ENCODE peak calls at places on chromosomes 5 and 9, in six cellular contexts. O is type B pancreatic cell, J is COR-L47, C is T-helper 17 cell, B is NCI-H2081, F is nephron progenitor cell. G is an unnamed sample.

GRCh38 chr5:126210955-126211354 is 212.3 kb upstream of the GRAMD2B start:
- DNase-seq in B (no peak), O (no peak), F (no peak), J (no peak), C (no peak), G (no peak)

GRCh38 chr9:38681747-38682227 is 38.1 kb downstream of the FAM240B start:
- DNase-seq in F (no peak), B (no peak), J (no peak), O (no peak), C (no peak), G (no peak)

GRCh38 chr9:134158242-134158641 is 6.1 kb downstream of the RNU6ATAC start:
- DNase-seq in J (no peak), B (no peak), F (no peak), C (no peak), O (no peak), G (no peak)

GRCh38 chr5:73215891-73216610 is 43.1 kb downstream of the TMEM174 start:
- DNase-seq in C (peak; percentile 41), F (peak; percentile 88), O (peak; percentile 87), J (peak; percentile 77), B (peak; percentile 76), G (peak; percentile 69)

GRCh38 chr5:9348296-9348996 is 197.4 kb downstream of the SEMA5A start:
- DNase-seq in C (no peak), F (no peak), J (no peak), O (no peak), B (no peak), G (no peak)

GRCh38 chr9:134867917-134868750 is 12.5 kb upstream of the FCN2 start:
- DNase-seq in B (no peak), O (peak; percentile 59), C (no peak), J (no peak), F (no peak), G (no peak)

GRCh38 chr9:100674419-100675122 is 96.7 kb downstream of the CAVIN4 start:
- DNase-seq in J (no peak), C (no peak), B (no peak), O (no peak), F (no peak), G (no peak)

GRCh38 chr5:17069995-17070405 is 133.9 kb upstream of the MYO10 start:
- DNase-seq in J (no peak), F (peak; percentile 52), O (no peak), B (no peak), C (no peak), G (peak; percentile 22)

GRCh38 chr9:130213898-130214761 is 41.9 kb downstream of the NCS1 start:
- DNase-seq in F (peak; percentile 74), O (no peak), J (no peak), B (no peak), C (no peak), G (no peak)

GRCh38 chr5:141958113-141958512 is at the start of gene PCDH12:
- DNase-seq in J (peak; percentile 31), C (no peak), O (no peak), F (peak; percentile 21), B (peak; percentile 42), G (peak; percentile 3)

GRCh38 chr5:56323505-56323904 is 90.4 kb upstream of the ANKRD55 start:
- DNase-seq in O (no peak), J (no peak), B (no peak), C (no peak), F (no peak), G (no peak)

GRCh38 chr9:99515874-99516656 is 294.0 kb downstream of the SEC61B start:
- DNase-seq in J (no peak), B (no peak), C (no peak), F (no peak), O (no peak), G (no peak)

GRCh38 chr5:371811-372555 is 50.5 kb downstream of the AHRR start:
- DNase-seq in J (no peak), O (peak; percentile 65), C (no peak), F (no peak), B (peak; percentile 69), G (no peak)

GRCh38 chr5:154215531-154215930 is 25.0 kb downstream of the GALNT10 start:
- DNase-seq in J (no peak), O (no peak), F (no peak), B (no peak), C (no peak), G (no peak)

GRCh38 chr5:96125335-96125891 is 163.8 kb upstream of the ELL2 start:
- DNase-seq in B (no peak), C (no peak), J (no peak), F (no peak), O (no peak), G (no peak)

GRCh38 chr5:78779771-78780616 is 131.4 kb upstream of the LHFPL2 start:
- DNase-seq in J (no peak), O (no peak), F (no peak), C (no peak), B (no peak), G (no peak)

GRCh38 chr9:93614830-93615468 is 38.6 kb downstream of the PHF2 start:
- DNase-seq in O (no peak), C (no peak), F (no peak), J (no peak), B (no peak), G (no peak)

GRCh38 chr5:65066385-65066784 is 297.7 kb downstream of the CWC27 start:
- DNase-seq in O (no peak), B (no peak), F (no peak), J (no peak), C (no peak), G (no peak)

GRCh38 chr9:130498298-130498917 is 53.6 kb downstream of the ASS1 start:
- DNase-seq in O (no peak), C (no peak), J (peak; percentile 32), F (no peak), B (peak; percentile 32), G (peak; percentile 27)

GRCh38 chr5:39730011-39730410 is 305.2 kb upstream of the DAB2 start:
- DNase-seq in F (no peak), C (no peak), J (no peak), O (no peak), B (no peak), G (no peak)

GRCh38 chr5:111984044-111984443 is 227.1 kb upstream of the NREP start:
- DNase-seq in O (no peak), C (no peak), J (no peak), B (no peak), F (no peak), G (no peak)

GRCh38 chr5:153783278-153783677 is 255.4 kb downstream of the FAM114A2 start:
- DNase-seq in O (no peak), B (no peak), C (no peak), J (no peak), F (no peak), G (no peak)

GRCh38 chr5:56838409-56839039 is 23.2 kb downstream of the MAP3K1 start:
- DNase-seq in B (peak; percentile 42), C (no peak), F (no peak), O (no peak), J (peak; percentile 37), G (peak; percentile 65)

GRCh38 chr9:132776891-132777290 is 101.2 kb downstream of the AK8 start:
- DNase-seq in F (no peak), J (no peak), C (no peak), B (no peak), O (peak; percentile 36), G (no peak)

GRCh38 chr5:457195-457961 is 14.4 kb downstream of the EXOC3 start:
- DNase-seq in J (no peak), B (no peak), F (no peak), O (no peak), C (no peak), G (no peak)

GRCh38 chr9:110142868-110143866 is 64.8 kb downstream of the C9orf152 start:
- DNase-seq in B (no peak), J (peak; percentile 8), F (no peak), C (no peak), O (no peak), G (no peak)

GRCh38 chr5:169354263-169354662 is 53.3 kb upstream of the SLIT3 start:
- DNase-seq in F (no peak), B (no peak), C (no peak), J (no peak), O (no peak), G (no peak)

GRCh38 chr5:76982450-76982849 is 29.6 kb downstream of the CRHBP start:
- DNase-seq in C (no peak), O (no peak), B (no peak), F (no peak), J (no peak), G (no peak)

GRCh38 chr5:28328691-28329090 is 1290.3 kb upstream of the CDH9 start:
- DNase-seq in C (no peak), O (no peak), B (no peak), J (no peak), F (no peak), G (no peak)

GRCh38 chr5:169412858-169413257 is 111.9 kb upstream of the SLIT3 start:
- DNase-seq in J (no peak), O (no peak), F (no peak), B (no peak), C (no peak), G (no peak)

GRCh38 chr9:113651896-113652295 is 188.4 kb downstream of the RGS3 start:
- DNase-seq in C (no peak), B (no peak), O (no peak), F (no peak), J (no peak), G (no peak)

GRCh38 chr5:139562847-139563246 is 1.7 kb downstream of the UBE2D2 start:
- DNase-seq in C (no peak), F (no peak), J (no peak), B (no peak), O (no peak), G (no peak)

GRCh38 chr5:18807256-18808193 is 1173.3 kb downstream of the TAF11L14 start:
- DNase-seq in F (no peak), J (no peak), C (no peak), O (no peak), B (no peak), G (no peak)